ENCODE peak calls at places on chromosomes 4 and X, in four cellular contexts. Q, Z, W and D are unnamed samples.

GRCh38 chr4:57425610-57426009 is 315.4 kb upstream of the IGFBP7 start:
- DNase-seq in W (no peak), Z (no peak), Q (no peak), D (no peak)

GRCh38 chr4:113513376-113513775 is 248.2 kb downstream of the CAMK2D start:
- DNase-seq in Q (no peak), Z (no peak), W (no peak), D (no peak)

GRCh38 chr4:42923431-42923830 is 30.9 kb downstream of the GRXCR1 start:
- DNase-seq in W (no peak), Z (no peak), Q (no peak), D (no peak)

GRCh38 chr4:5753766-5754528 is 42.9 kb downstream of the EVC start:
- DNase-seq in W (no peak), Z (peak; percentile 48), Q (peak; percentile 76), D (no peak)

GRCh38 chr4:7472443-7473013 is 37.8 kb upstream of the PSAPL1 start:
- DNase-seq in Q (no peak), W (no peak), Z (no peak), D (no peak)

GRCh38 chr4:53059253-53059652 is 197.1 kb downstream of the RASL11B start:
- DNase-seq in Q (no peak), Z (no peak), W (no peak), D (no peak)

GRCh38 chr4:173524218-173525117 is 5.6 kb downstream of the HAND2 start:
- DNase-seq in W (no peak), Z (no peak), Q (no peak), D (no peak)

GRCh38 chr4:144688035-144688569 is 42.1 kb downstream of the HHIP start:
- DNase-seq in Z (no peak), W (no peak), Q (no peak), D (no peak)

GRCh38 chrX:129984196-129984962 is 1.9 kb downstream of the BCORL1 start:
- DNase-seq in W (peak; percentile 22), Q (no peak), Z (peak; percentile 23), D (no peak)

GRCh38 chr4:4758708-4759107 is 100.8 kb upstream of the MSX1 start:
- DNase-seq in W (no peak), Z (no peak), Q (no peak), D (no peak)

GRCh38 chr4:161555689-161556660 is 607.8 kb downstream of the FSTL5 start:
- DNase-seq in Q (peak; percentile 10), Z (peak; percentile 21), W (no peak), D (no peak)

GRCh38 chr4:158020175-158020574 is 152.7 kb downstream of the GASK1B start:
- DNase-seq in W (no peak), Z (peak; percentile 53), Q (peak; percentile 86), D (peak; percentile 65)

GRCh38 chrX:38770152-38770551 is 31.1 kb upstream of the MID1IP1 start:
- DNase-seq in Z (no peak), Q (no peak), W (no peak), D (no peak)

GRCh38 chr4:163681208-163681821 is 186.8 kb downstream of the TMA16 start:
- DNase-seq in Z (peak; percentile 25), Q (no peak), W (peak; percentile 24), D (peak; percentile 44)

GRCh38 chr4:17155486-17155885 is 257.0 kb upstream of the LDB2 start:
- DNase-seq in Q (no peak), W (no peak), Z (no peak), D (no peak)

GRCh38 chrX:110316351-110317078 is 1.4 kb downstream of the AMMECR1 start:
- DNase-seq in W (peak; percentile 5), Q (no peak), Z (no peak), D (no peak)

GRCh38 chrX:152817082-152817744 is 13.3 kb downstream of the CETN2 start:
- DNase-seq in W (peak; percentile 35), Z (peak; percentile 38), Q (peak; percentile 15), D (no peak)

GRCh38 chr4:108512615-108513505 is 107.5 kb upstream of the RPL34 start:
- DNase-seq in Q (peak; percentile 20), Z (peak; percentile 11), W (peak; percentile 65), D (no peak)

GRCh38 chrX:154051210-154051810 is 31.6 kb upstream of the IRAK1 start:
- DNase-seq in Z (peak; percentile 51), W (peak; percentile 81), Q (peak; percentile 27), D (peak; percentile 64)

GRCh38 chr4:151668687-151669402 is 92.0 kb downstream of the GATB start:
- DNase-seq in Z (no peak), Q (peak; percentile 38), W (no peak), D (no peak)

GRCh38 chrX:71622347-71623104 is 4.2 kb upstream of the CXCR3 start:
- DNase-seq in Z (peak; percentile 20), Q (peak; percentile 18), W (peak; percentile 88), D (no peak)

GRCh38 chrX:3585719-3586118 is 127.7 kb downstream of the PRKX start:
- DNase-seq in W (no peak), Q (no peak), Z (no peak), D (no peak)

GRCh38 chrX:109732780-109733657 is at the start of gene ACSL4:
- DNase-seq in Q (no peak), W (peak; percentile 86), Z (peak; percentile 79), D (peak; percentile 82)

GRCh38 chr4:39718366-39719323 is 20.7 kb downstream of the UBE2K start:
- DNase-seq in W (peak; percentile 33), Q (no peak), Z (no peak), D (no peak)

GRCh38 chrX:149572743-149573142 is 14.5 kb downstream of the MAGEA9B start:
- DNase-seq in W (no peak), Z (no peak), Q (no peak), D (no peak)

GRCh38 chrX:9089652-9090051 is 55.7 kb upstream of the FAM9B start:
- DNase-seq in Z (no peak), W (no peak), Q (no peak), D (no peak)

GRCh38 chrX:69238960-69239231 is 73.6 kb upstream of the PJA1 start:
- DNase-seq in Q (no peak), Z (no peak), W (no peak), D (no peak)

GRCh38 chrX:42886519-42886918 is 108.6 kb upstream of the PPP1R2C start:
- DNase-seq in Z (no peak), W (no peak), Q (no peak), D (no peak)

GRCh38 chr4:55736605-55737183 is 82.9 kb upstream of the EXOC1L start:
- DNase-seq in Z (no peak), Q (no peak), W (no peak), D (no peak)

GRCh38 chr4:179615704-179616103 is 2173.5 kb upstream of the AGA start:
- DNase-seq in W (no peak), Q (no peak), Z (no peak), D (no peak)

GRCh38 chr4:77126844-77127614 is 30.0 kb upstream of the CCNG2 start:
- DNase-seq in Q (no peak), Z (no peak), W (no peak), D (no peak)

GRCh38 chr4:62544428-62544827 is 1344.3 kb downstream of the ADGRL3 start:
- DNase-seq in Z (no peak), Q (no peak), W (no peak), D (no peak)

GRCh38 chr4:165207431-165208321 is at the start of gene KLHL2:
- DNase-seq in W (peak; percentile 68), Z (peak; percentile 55), Q (peak; percentile 26), D (peak; percentile 82)

GRCh38 chr4:187480146-187481145 is 515.1 kb upstream of the ZFP42 start:
- DNase-seq in Q (no peak), Z (no peak), W (no peak), D (no peak)

GRCh38 chr4:163755013-163755412 is 260.5 kb downstream of the TMA16 start:
- DNase-seq in Q (no peak), Z (peak; percentile 7), W (no peak), D (no peak)

GRCh38 chr4:41610474-41610873 is 72.5 kb downstream of the LIMCH1 start:
- DNase-seq in Q (no peak), W (no peak), Z (no peak), D (no peak)

GRCh38 chr4:41613782-41614181 is 75.8 kb downstream of the LIMCH1 start:
- DNase-seq in Z (no peak), W (no peak), Q (no peak), D (no peak)

GRCh38 chr4:41611124-41611838 is 73.3 kb downstream of the LIMCH1 start:
- DNase-seq in Q (no peak), Z (no peak), W (no peak), D (no peak)

GRCh38 chr4:41613362-41613761 is 75.4 kb downstream of the LIMCH1 start:
- DNase-seq in W (no peak), Z (no peak), Q (no peak), D (no peak)

GRCh38 chr4:41611881-41612871 is 74.2 kb downstream of the LIMCH1 start:
- DNase-seq in Z (peak; percentile 17), W (no peak), Q (no peak), D (no peak)
- TF ChIP-seq CTCF in Z (no peak), W (no peak), Q (no peak), D (no peak)

DNA sequence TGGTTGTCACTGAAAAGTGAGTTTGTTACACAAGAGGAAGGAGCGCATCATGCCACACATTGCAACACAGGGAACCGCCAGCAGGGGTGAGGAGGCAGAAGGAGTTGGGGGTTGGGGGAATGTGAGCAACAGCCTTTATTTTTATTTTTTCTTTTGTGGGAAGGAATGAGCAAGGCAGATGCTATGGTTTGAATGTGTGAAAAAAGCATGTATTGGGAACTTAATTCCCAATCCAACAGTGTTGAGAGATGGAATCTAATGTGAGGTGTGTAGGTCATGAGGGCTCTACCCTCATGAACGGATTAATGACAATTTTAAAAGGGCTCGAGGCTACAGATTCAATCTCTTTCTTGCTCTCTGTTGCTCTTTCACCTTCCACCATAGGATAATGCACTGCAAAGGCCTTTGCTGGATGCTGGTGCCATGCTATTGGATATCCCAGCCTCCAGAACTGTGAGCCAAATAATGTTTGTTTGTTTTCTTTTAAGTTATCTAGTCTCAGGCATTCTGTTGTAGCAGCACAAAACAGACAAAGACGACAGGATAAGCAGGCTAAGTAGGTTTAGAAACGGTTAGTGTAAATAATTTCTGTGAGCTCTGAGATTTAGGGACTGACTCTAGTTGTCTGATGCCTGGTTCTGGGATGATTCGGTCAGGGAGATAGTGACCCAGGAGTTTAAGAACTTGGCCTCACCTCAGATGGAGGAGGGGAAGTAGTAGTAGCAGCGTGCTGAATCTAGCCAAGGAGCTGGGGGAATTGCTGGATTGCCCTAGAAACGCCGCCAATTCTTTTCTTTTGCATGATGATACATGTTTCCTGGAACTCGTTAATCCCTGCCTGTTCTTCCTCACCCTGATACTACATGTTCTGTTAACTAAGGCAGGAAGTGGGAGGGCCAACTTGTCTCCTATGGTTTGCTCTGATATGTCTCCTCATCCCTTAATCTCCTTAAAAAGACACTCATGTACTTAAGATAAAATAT is 156.6 kb upstream of the CTSO start:
- DNase-seq in Q (no peak), Z (peak; percentile 2), W (no peak), D (no peak)
- TF ChIP-seq CTCF in Q (peak; percentile 19), Z (no peak), W (no peak), D (no peak)

DNA sequence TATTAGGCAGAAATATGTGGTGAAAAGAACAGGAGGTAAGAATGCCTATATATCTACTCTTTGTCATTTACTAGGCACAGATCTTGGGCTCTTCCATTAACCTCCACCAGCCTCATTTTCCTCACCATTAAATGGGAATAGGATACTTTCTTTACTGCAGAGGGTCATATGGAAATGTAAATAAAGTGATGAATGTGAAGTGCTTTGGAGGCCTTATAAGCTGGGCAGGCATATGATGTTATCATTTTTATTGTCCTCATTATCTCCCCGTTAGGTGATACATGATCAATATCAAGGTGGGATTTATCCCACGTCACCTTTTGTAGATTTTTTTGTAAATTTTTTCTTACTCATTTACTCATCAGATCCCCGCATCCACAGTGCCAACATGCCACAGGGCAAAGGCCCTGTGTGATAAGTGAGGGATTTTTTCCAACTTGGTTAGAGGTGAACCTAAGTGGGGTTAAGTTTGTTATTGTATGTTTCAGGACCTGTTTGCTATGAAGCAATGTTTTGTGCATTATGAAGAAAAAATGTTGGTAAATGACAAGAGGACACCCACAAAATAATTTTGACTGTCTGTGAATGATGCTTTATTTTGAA is 107.8 kb downstream of the SLC4A4 start:
- DNase-seq in W (no peak), Z (no peak), Q (no peak), D (no peak)
- TF ChIP-seq CTCF in W (no peak), Z (no peak), Q (no peak), D (no peak)

GRCh38 chr4:8940792-8941491 is 69.3 kb upstream of the HMX1 start:
- DNase-seq in Z (peak; percentile 17), Q (no peak), W (peak; percentile 29), D (no peak)
- TF ChIP-seq CTCF in Z (peak; percentile 22), Q (no peak), W (no peak), D (no peak)